ENCODE peak calls at places on chromosome 15, in six cellular contexts. T is C1 segment of cervical spinal cord; Q is heart left ventricle; F is H4; K is stimulated activated CD4-positive, alpha-beta T cell treated with anti-CD3 and anti-CD28 coated beads, Interleukin-1b, Interleukin-23, amount 100 ng/mL, for 1 hour; V is NCI-H345. I is an unnamed sample.

GRCh38 chr15:42152921-42153680 is 3.3 kb downstream of the PLA2G4F start:
- DNase-seq in T (no peak), Q (no peak), F (no peak), K (no peak), V (no peak), I (no peak)

GRCh38 chr15:57835119-57835518 is 128.6 kb downstream of the POLR2M start:
- DNase-seq in T (no peak), Q (no peak), F (no peak), K (no peak), V (no peak), I (no peak)

GRCh38 chr15:90557147-90557546 is 27.4 kb downstream of the CRTC3 start:
- DNase-seq in T (no peak), Q (no peak), F (no peak), K (no peak), V (no peak), I (no peak)

GRCh38 chr15:98063311-98063710 is 102.8 kb downstream of the ARRDC4 start:
- DNase-seq in T (no peak), Q (no peak), F (no peak), K (no peak), V (no peak), I (no peak)

GRCh38 chr15:51623386-51623938 is 891 bp upstream of the DMXL2 start:
- DNase-seq in T (no peak), Q (no peak), F (no peak), K (no peak), V (no peak), I (no peak)

GRCh38 chr15:35505152-35505551 is 40.8 kb downstream of the DPH6 start:
- DNase-seq in T (no peak), Q (no peak), F (no peak), K (no peak), V (no peak), I (no peak)

GRCh38 chr15:98580577-98580976 is 67.8 kb upstream of the IGF1R start:
- DNase-seq in T (no peak), Q (no peak), F (no peak), K (no peak), V (no peak), I (peak; percentile 20)

GRCh38 chr15:52527898-52528464 is 699 bp downstream of the MYO5A start:
- DNase-seq in T (no peak), Q (no peak), F (no peak), K (peak; percentile 15), V (peak; percentile 26), I (no peak)

GRCh38 chr15:39362832-39363561 is 217.9 kb upstream of the THBS1 start:
- DNase-seq in T (no peak), Q (no peak), F (peak; percentile 97), K (no peak), V (no peak), I (no peak)

GRCh38 chr15:77771616-77772015 is 138.9 kb upstream of the LINGO1 start:
- DNase-seq in T (no peak), Q (no peak), F (no peak), K (no peak), V (no peak), I (no peak)

GRCh38 chr15:88646951-88647350 is 8.1 kb downstream of the ISG20 start:
- DNase-seq in T (no peak), Q (no peak), F (no peak), K (no peak), V (no peak), I (no peak)

GRCh38 chr15:51494411-51495314 is 127.9 kb downstream of the DMXL2 start:
- DNase-seq in T (no peak), Q (no peak), F (no peak), K (no peak), V (no peak), I (no peak)

GRCh38 chr15:88656760-88657221 is 18.0 kb downstream of the ISG20 start:
- DNase-seq in T (no peak), Q (no peak), F (no peak), K (no peak), V (no peak), I (no peak)

GRCh38 chr15:100338971-100339444 is 2.8 kb downstream of the ADAMTS17 start:
- DNase-seq in T (no peak), Q (peak; percentile 47), F (peak; percentile 70), K (no peak), V (peak; percentile 61), I (peak; percentile 65)

GRCh38 chr15:83887404-83887803 is 233.5 kb downstream of the ADAMTSL3 start:
- DNase-seq in T (no peak), Q (no peak), F (no peak), K (no peak), V (no peak), I (no peak)

GRCh38 chr15:69225355-69226027 is 65.1 kb downstream of the GLCE start:
- DNase-seq in T (no peak), Q (no peak), F (peak; percentile 18), K (no peak), V (no peak), I (no peak)

GRCh38 chr15:51224428-51224827 is 114.0 kb downstream of the CYP19A1 start:
- DNase-seq in T (no peak), Q (no peak), F (no peak), K (no peak), V (no peak), I (no peak)

GRCh38 chr15:51776952-51777574 is 25.7 kb downstream of the TMOD2 start:
- DNase-seq in T (no peak), Q (peak; percentile 50), F (peak; percentile 72), K (peak; percentile 29), V (peak; percentile 56), I (no peak)

GRCh38 chr15:36964626-36965025 is 135.7 kb downstream of the MEIS2 start:
- DNase-seq in T (no peak), Q (no peak), F (no peak), K (no peak), V (no peak), I (no peak)

GRCh38 chr15:31326729-31327673 is at the start of gene KLF13:
- DNase-seq in T (no peak), Q (no peak), F (peak; percentile 22), K (no peak), V (peak; percentile 76), I (peak; percentile 63)

GRCh38 chr15:89143503-89144162 is 55.4 kb downstream of the ABHD2 start:
- DNase-seq in T (no peak), Q (no peak), F (peak; percentile 54), K (no peak), V (peak; percentile 74), I (no peak)

GRCh38 chr15:76994496-76994895 is 430 bp upstream of the PSTPIP1 start:
- DNase-seq in T (no peak), Q (no peak), F (no peak), K (no peak), V (no peak), I (no peak)

GRCh38 chr15:101307048-101307896 is 12.2 kb upstream of the SNRPA1 start:
- DNase-seq in T (no peak), Q (no peak), F (no peak), K (no peak), V (peak; percentile 68), I (peak; percentile 48)

GRCh38 chr15:76199106-76200082 is 111.9 kb downstream of the ETFA start:
- DNase-seq in T (no peak), Q (peak; percentile 87), F (no peak), K (no peak), V (no peak), I (peak; percentile 81)

GRCh38 chr15:99132584-99133287 is 27.9 kb downstream of the SYNM start:
- DNase-seq in T (no peak), Q (no peak), F (no peak), K (no peak), V (no peak), I (no peak)

GRCh38 chr15:52146261-52146660 is 33.7 kb upstream of the BCL2L10 start:
- DNase-seq in T (no peak), Q (no peak), F (no peak), K (no peak), V (no peak), I (no peak)

GRCh38 chr15:98745179-98745578 is 96.8 kb downstream of the IGF1R start:
- DNase-seq in T (no peak), Q (no peak), F (no peak), K (no peak), V (no peak), I (no peak)

GRCh38 chr15:80779658-80780415 is 667 bp downstream of the CEMIP start:
- DNase-seq in T (no peak), Q (no peak), F (no peak), K (no peak), V (peak; percentile 44), I (peak; percentile 45)

GRCh38 chr15:43954181-43954621 is 127.4 kb downstream of the WDR76 start:
- DNase-seq in T (no peak), Q (no peak), F (no peak), K (no peak), V (no peak), I (no peak)

GRCh38 chr15:47708116-47708515 is 9.2 kb upstream of the SEMA6D start:
- DNase-seq in T (no peak), Q (no peak), F (no peak), K (no peak), V (no peak), I (no peak)

GRCh38 chr15:55823699-55824098 is 80.7 kb upstream of the PRTG start:
- DNase-seq in T (no peak), Q (no peak), F (no peak), K (no peak), V (no peak), I (no peak)

GRCh38 chr15:68510558-68510957 is 68.2 kb upstream of the CORO2B start:
- DNase-seq in T (no peak), Q (no peak), F (no peak), K (no peak), V (no peak), I (no peak)

GRCh38 chr15:76576526-76577279 is 240.1 kb downstream of the ISL2 start:
- DNase-seq in T (no peak), Q (peak; percentile 82), F (peak; percentile 22), K (no peak), V (no peak), I (peak; percentile 94)

GRCh38 chr15:56919708-56920637 is 1.5 kb downstream of the TCF12 start:
- DNase-seq in T (no peak), Q (peak; percentile 40), F (peak; percentile 7), K (peak; percentile 2), V (no peak), I (peak; percentile 70)

GRCh38 chr15:78315686-78316085 is 16.3 kb upstream of the SKIC8 start:
- DNase-seq in T (no peak), Q (peak; percentile 12), F (no peak), K (no peak), V (peak; percentile 6), I (no peak)

GRCh38 chr15:40470423-40471104 is at the start of gene CHST14:
- DNase-seq in T (peak; percentile 12), Q (peak; percentile 57), F (no peak), K (peak; percentile 29), V (peak; percentile 47), I (peak; percentile 90)

GRCh38 chr15:92883643-92884458 is 16.3 kb upstream of the CHD2 start:
- DNase-seq in T (no peak), Q (no peak), F (no peak), K (no peak), V (no peak), I (no peak)

GRCh38 chr15:65856821-65857455 is 12.4 kb upstream of the RAB11A start:
- DNase-seq in T (no peak), Q (peak; percentile 56), F (peak; percentile 47), K (peak; percentile 63), V (peak; percentile 50), I (peak; percentile 58)